ENCODE peak calls at places on chromosome 5, in four cellular contexts. One of them, this sample, is unnamed.

GRCh38 chr5:116572375-116573278 is 2.0 kb downstream of the SEMA6A start:
- DNase-seq in activated T-cell treated with anti-CD3 and anti-CD28 coated beads, Interleukin-2, amount 50 U/mL, for 1 hour: no peak
- DNase-seq in lower lobe of right lung: peak
- DNase-seq in fibroblast of lung: peak
- DNase-seq in this sample: no peak

GRCh38 chr5:72525816-72526215 is 18.6 kb upstream of the ZNF366 start:
- DNase-seq in activated T-cell treated with anti-CD3 and anti-CD28 coated beads, Interleukin-2, amount 50 U/mL, for 1 hour: no peak
- DNase-seq in lower lobe of right lung: no peak
- DNase-seq in fibroblast of lung: peak
- DNase-seq in this sample: no peak

GRCh38 chr5:78626009-78626571 is 22.5 kb downstream of the LHFPL2 start:
- DNase-seq in fibroblast of lung: peak
- DNase-seq in activated T-cell treated with anti-CD3 and anti-CD28 coated beads, Interleukin-2, amount 50 U/mL, for 1 hour: no peak
- DNase-seq in lower lobe of right lung: no peak
- DNase-seq in this sample: no peak

GRCh38 chr5:133873936-133874585 is 94.4 kb downstream of the C5orf15 start:
- DNase-seq in lower lobe of right lung: no peak
- DNase-seq in activated T-cell treated with anti-CD3 and anti-CD28 coated beads, Interleukin-2, amount 50 U/mL, for 1 hour: no peak
- DNase-seq in fibroblast of lung: peak
- DNase-seq in this sample: no peak

GRCh38 chr5:115472601-115473000 is 72.0 kb downstream of the FEM1C start:
- DNase-seq in fibroblast of lung: no peak
- DNase-seq in activated T-cell treated with anti-CD3 and anti-CD28 coated beads, Interleukin-2, amount 50 U/mL, for 1 hour: no peak
- DNase-seq in lower lobe of right lung: no peak
- DNase-seq in this sample: no peak

GRCh38 chr5:88108490-88109279 is 160.0 kb downstream of the TMEM161B start:
- DNase-seq in lower lobe of right lung: no peak
- DNase-seq in activated T-cell treated with anti-CD3 and anti-CD28 coated beads, Interleukin-2, amount 50 U/mL, for 1 hour: no peak
- DNase-seq in fibroblast of lung: no peak
- DNase-seq in this sample: no peak

GRCh38 chr5:143147382-143147781 is 256.1 kb downstream of the NR3C1 start:
- DNase-seq in fibroblast of lung: no peak
- DNase-seq in lower lobe of right lung: no peak
- DNase-seq in activated T-cell treated with anti-CD3 and anti-CD28 coated beads, Interleukin-2, amount 50 U/mL, for 1 hour: no peak
- DNase-seq in this sample: no peak

GRCh38 chr5:151612689-151613427 is 21.7 kb upstream of the FAT2 start:
- DNase-seq in activated T-cell treated with anti-CD3 and anti-CD28 coated beads, Interleukin-2, amount 50 U/mL, for 1 hour: no peak
- DNase-seq in fibroblast of lung: no peak
- DNase-seq in lower lobe of right lung: no peak
- DNase-seq in this sample: peak

GRCh38 chr5:142797420-142797819 is 27.2 kb downstream of the ARHGAP26 start:
- DNase-seq in activated T-cell treated with anti-CD3 and anti-CD28 coated beads, Interleukin-2, amount 50 U/mL, for 1 hour: no peak
- DNase-seq in lower lobe of right lung: no peak
- DNase-seq in fibroblast of lung: no peak
- DNase-seq in this sample: no peak

GRCh38 chr5:19104963-19105362 is 883.0 kb downstream of the CDH18 start:
- DNase-seq in lower lobe of right lung: no peak
- DNase-seq in fibroblast of lung: no peak
- DNase-seq in activated T-cell treated with anti-CD3 and anti-CD28 coated beads, Interleukin-2, amount 50 U/mL, for 1 hour: no peak
- DNase-seq in this sample: no peak

GRCh38 chr5:126471875-126472537 is 48.8 kb downstream of the GRAMD2B start:
- DNase-seq in lower lobe of right lung: no peak
- DNase-seq in activated T-cell treated with anti-CD3 and anti-CD28 coated beads, Interleukin-2, amount 50 U/mL, for 1 hour: no peak
- DNase-seq in fibroblast of lung: peak
- DNase-seq in this sample: no peak

GRCh38 chr5:150514708-150515211 is 6.8 kb downstream of the NDST1 start:
- DNase-seq in lower lobe of right lung: no peak
- DNase-seq in fibroblast of lung: no peak
- DNase-seq in activated T-cell treated with anti-CD3 and anti-CD28 coated beads, Interleukin-2, amount 50 U/mL, for 1 hour: no peak
- DNase-seq in this sample: no peak

GRCh38 chr5:100828071-100828689 is 74.9 kb downstream of the ST8SIA4 start:
- DNase-seq in lower lobe of right lung: no peak
- DNase-seq in activated T-cell treated with anti-CD3 and anti-CD28 coated beads, Interleukin-2, amount 50 U/mL, for 1 hour: no peak
- DNase-seq in fibroblast of lung: no peak
- DNase-seq in this sample: no peak

GRCh38 chr5:170960567-170960966 is 98.7 kb downstream of the RANBP17 start:
- DNase-seq in lower lobe of right lung: no peak
- DNase-seq in activated T-cell treated with anti-CD3 and anti-CD28 coated beads, Interleukin-2, amount 50 U/mL, for 1 hour: no peak
- DNase-seq in fibroblast of lung: peak
- DNase-seq in this sample: no peak

GRCh38 chr5:177311361-177311722 is 356 bp downstream of the MXD3 start:
- DNase-seq in lower lobe of right lung: no peak
- DNase-seq in activated T-cell treated with anti-CD3 and anti-CD28 coated beads, Interleukin-2, amount 50 U/mL, for 1 hour: no peak
- DNase-seq in fibroblast of lung: no peak
- DNase-seq in this sample: no peak

GRCh38 chr5:104913840-104914239 is 1351.3 kb upstream of the NUDT12 start:
- DNase-seq in fibroblast of lung: no peak
- DNase-seq in lower lobe of right lung: no peak
- DNase-seq in activated T-cell treated with anti-CD3 and anti-CD28 coated beads, Interleukin-2, amount 50 U/mL, for 1 hour: no peak
- DNase-seq in this sample: no peak

GRCh38 chr5:88826959-88827585 is 55.9 kb downstream of the MEF2C start:
- DNase-seq in lower lobe of right lung: no peak
- DNase-seq in fibroblast of lung: peak
- DNase-seq in activated T-cell treated with anti-CD3 and anti-CD28 coated beads, Interleukin-2, amount 50 U/mL, for 1 hour: no peak
- DNase-seq in this sample: no peak

GRCh38 chr5:1003296-1003937 is 5.2 kb upstream of the NKD2 start:
- DNase-seq in lower lobe of right lung: peak
- DNase-seq in fibroblast of lung: no peak
- DNase-seq in activated T-cell treated with anti-CD3 and anti-CD28 coated beads, Interleukin-2, amount 50 U/mL, for 1 hour: peak
- DNase-seq in this sample: no peak

GRCh38 chr5:169251685-169252084 is 49.3 kb downstream of the SLIT3 start:
- DNase-seq in activated T-cell treated with anti-CD3 and anti-CD28 coated beads, Interleukin-2, amount 50 U/mL, for 1 hour: no peak
- DNase-seq in fibroblast of lung: no peak
- DNase-seq in lower lobe of right lung: no peak
- DNase-seq in this sample: no peak

GRCh38 chr5:92544042-92544441 is 1037.0 kb downstream of the NR2F1-AS1 start:
- DNase-seq in activated T-cell treated with anti-CD3 and anti-CD28 coated beads, Interleukin-2, amount 50 U/mL, for 1 hour: no peak
- DNase-seq in lower lobe of right lung: no peak
- DNase-seq in fibroblast of lung: no peak
- DNase-seq in this sample: no peak

GRCh38 chr5:53943938-53944337 is 366.4 kb downstream of the ARL15 start:
- DNase-seq in fibroblast of lung: no peak
- DNase-seq in lower lobe of right lung: no peak
- DNase-seq in activated T-cell treated with anti-CD3 and anti-CD28 coated beads, Interleukin-2, amount 50 U/mL, for 1 hour: no peak
- DNase-seq in this sample: no peak

GRCh38 chr5:44532981-44533380 is 143.8 kb upstream of the FGF10 start:
- DNase-seq in fibroblast of lung: peak
- DNase-seq in activated T-cell treated with anti-CD3 and anti-CD28 coated beads, Interleukin-2, amount 50 U/mL, for 1 hour: no peak
- DNase-seq in lower lobe of right lung: no peak
- DNase-seq in this sample: no peak

GRCh38 chr5:31215236-31215635 is 21.8 kb downstream of the CDH6 start:
- DNase-seq in fibroblast of lung: no peak
- DNase-seq in activated T-cell treated with anti-CD3 and anti-CD28 coated beads, Interleukin-2, amount 50 U/mL, for 1 hour: no peak
- DNase-seq in lower lobe of right lung: no peak
- DNase-seq in this sample: no peak

GRCh38 chr5:56565693-56566092 is 249.7 kb upstream of the MAP3K1 start:
- DNase-seq in fibroblast of lung: no peak
- DNase-seq in lower lobe of right lung: no peak
- DNase-seq in activated T-cell treated with anti-CD3 and anti-CD28 coated beads, Interleukin-2, amount 50 U/mL, for 1 hour: no peak
- DNase-seq in this sample: no peak

GRCh38 chr5:72283358-72283757 is 36.7 kb downstream of the MRPS27 start:
- DNase-seq in lower lobe of right lung: no peak
- DNase-seq in activated T-cell treated with anti-CD3 and anti-CD28 coated beads, Interleukin-2, amount 50 U/mL, for 1 hour: no peak
- DNase-seq in fibroblast of lung: peak
- DNase-seq in this sample: no peak

GRCh38 chr5:14676320-14676719 is 11.8 kb downstream of the OTULIN start:
- DNase-seq in fibroblast of lung: peak
- DNase-seq in lower lobe of right lung: no peak
- DNase-seq in activated T-cell treated with anti-CD3 and anti-CD28 coated beads, Interleukin-2, amount 50 U/mL, for 1 hour: peak
- DNase-seq in this sample: no peak

GRCh38 chr5:139982157-139982974 is 60.7 kb downstream of the NRG2 start:
- DNase-seq in activated T-cell treated with anti-CD3 and anti-CD28 coated beads, Interleukin-2, amount 50 U/mL, for 1 hour: no peak
- DNase-seq in fibroblast of lung: peak
- DNase-seq in lower lobe of right lung: no peak
- DNase-seq in this sample: no peak

GRCh38 chr5:454936-455335 is 12.0 kb downstream of the EXOC3 start:
- DNase-seq in fibroblast of lung: no peak
- DNase-seq in lower lobe of right lung: no peak
- DNase-seq in activated T-cell treated with anti-CD3 and anti-CD28 coated beads, Interleukin-2, amount 50 U/mL, for 1 hour: peak
- DNase-seq in this sample: no peak

GRCh38 chr5:115543931-115544370 is 624 bp downstream of the FEM1C start:
- DNase-seq in fibroblast of lung: peak
- DNase-seq in lower lobe of right lung: no peak
- DNase-seq in activated T-cell treated with anti-CD3 and anti-CD28 coated beads, Interleukin-2, amount 50 U/mL, for 1 hour: no peak
- DNase-seq in this sample: peak

GRCh38 chr5:21219255-21219654 is 1231.3 kb upstream of the CDH18 start:
- DNase-seq in activated T-cell treated with anti-CD3 and anti-CD28 coated beads, Interleukin-2, amount 50 U/mL, for 1 hour: no peak
- DNase-seq in lower lobe of right lung: no peak
- DNase-seq in fibroblast of lung: no peak
- DNase-seq in this sample: no peak

GRCh38 chr5:181190711-181191525 is 14.1 kb downstream of the TRIM7 start:
- DNase-seq in fibroblast of lung: peak
- DNase-seq in lower lobe of right lung: peak
- DNase-seq in activated T-cell treated with anti-CD3 and anti-CD28 coated beads, Interleukin-2, amount 50 U/mL, for 1 hour: peak
- DNase-seq in this sample: peak

GRCh38 chr5:151694035-151694485 is 7.3 kb upstream of the SPARC start:
- DNase-seq in activated T-cell treated with anti-CD3 and anti-CD28 coated beads, Interleukin-2, amount 50 U/mL, for 1 hour: no peak
- DNase-seq in lower lobe of right lung: no peak
- DNase-seq in fibroblast of lung: peak
- DNase-seq in this sample: no peak

This sample was measured in T-helper 9 cell.